ENCODE peak calls at places on chromosomes 13 and 19, in eight cellular contexts. One of them, this sample, is unnamed.
A peak's percentile ranks its signal among the peaks of the same experiment; 100 is the strongest.

GRCh38 chr13:74796126-74796643 is 662.0 kb upstream of the KLF12 start:
- DNase-seq in astrocyte of the spinal cord: no peak
- DNase-seq in heart right ventricle: no peak
- DNase-seq in tibial nerve: no peak
- DNase-seq in AG09309: no peak
- DNase-seq in RWPE1: no peak
- DNase-seq in pancreas: no peak
- DNase-seq in AG04449: no peak
- DNase-seq in this sample: no peak

GRCh38 chr13:107681611-107682010 is 533.7 kb downstream of the LIG4 start:
- DNase-seq in pancreas: no peak
- DNase-seq in astrocyte of the spinal cord: no peak
- DNase-seq in tibial nerve: no peak
- DNase-seq in RWPE1: no peak
- DNase-seq in heart right ventricle: no peak
- DNase-seq in AG09309: no peak
- DNase-seq in AG04449: no peak
- DNase-seq in this sample: no peak

GRCh38 chr19:15365264-15365663 is 14.3 kb downstream of the AKAP8 start:
- DNase-seq in AG04449: no peak
- DNase-seq in RWPE1: no peak
- DNase-seq in tibial nerve: no peak
- DNase-seq in heart right ventricle: no peak
- DNase-seq in pancreas: no peak
- DNase-seq in AG09309: no peak
- DNase-seq in astrocyte of the spinal cord: no peak
- DNase-seq in this sample: peak; percentile 20

GRCh38 chr13:113671066-113672001 is 4.3 kb downstream of the GRK1 start:
- DNase-seq in pancreas: no peak
- DNase-seq in heart right ventricle: no peak
- DNase-seq in tibial nerve: peak; percentile 8
- DNase-seq in AG09309: no peak
- DNase-seq in astrocyte of the spinal cord: no peak
- DNase-seq in AG04449: no peak
- DNase-seq in RWPE1: no peak
- DNase-seq in this sample: no peak

GRCh38 chr19:27776020-27776419 is 1436.9 kb downstream of the UQCRFS1 start:
- DNase-seq in tibial nerve: no peak
- DNase-seq in pancreas: no peak
- DNase-seq in AG09309: no peak
- DNase-seq in AG04449: no peak
- DNase-seq in astrocyte of the spinal cord: peak; percentile 15
- DNase-seq in RWPE1: no peak
- DNase-seq in heart right ventricle: no peak
- DNase-seq in this sample: no peak

GRCh38 chr13:36362914-36363313 is 16.7 kb upstream of the SPART start:
- DNase-seq in tibial nerve: no peak
- DNase-seq in AG04449: no peak
- DNase-seq in pancreas: no peak
- DNase-seq in AG09309: no peak
- DNase-seq in RWPE1: no peak
- DNase-seq in heart right ventricle: no peak
- DNase-seq in astrocyte of the spinal cord: no peak
- DNase-seq in this sample: no peak

GRCh38 chr13:112966776-112967175 is 2.2 kb upstream of the MCF2L start:
- DNase-seq in RWPE1: no peak
- DNase-seq in astrocyte of the spinal cord: no peak
- DNase-seq in AG09309: no peak
- DNase-seq in pancreas: no peak
- DNase-seq in heart right ventricle: no peak
- DNase-seq in AG04449: no peak
- DNase-seq in tibial nerve: no peak
- DNase-seq in this sample: no peak

GRCh38 chr13:113456116-113456702 is 2.9 kb upstream of the ADPRHL1 start:
- DNase-seq in pancreas: no peak
- DNase-seq in heart right ventricle: no peak
- DNase-seq in AG04449: no peak
- DNase-seq in tibial nerve: no peak
- DNase-seq in astrocyte of the spinal cord: no peak
- DNase-seq in AG09309: no peak
- DNase-seq in RWPE1: no peak
- DNase-seq in this sample: no peak

GRCh38 chr13:44474122-44474910 is 100.7 kb downstream of the SERP2 start:
- DNase-seq in pancreas: no peak
- DNase-seq in astrocyte of the spinal cord: peak; percentile 22
- DNase-seq in AG04449: no peak
- DNase-seq in tibial nerve: no peak
- DNase-seq in RWPE1: no peak
- DNase-seq in AG09309: no peak
- DNase-seq in heart right ventricle: no peak
- DNase-seq in this sample: no peak

GRCh38 chr13:24281188-24282008 is 28.0 kb upstream of the C1QTNF9 start:
- DNase-seq in AG04449: no peak
- DNase-seq in pancreas: no peak
- DNase-seq in astrocyte of the spinal cord: no peak
- DNase-seq in heart right ventricle: no peak
- DNase-seq in tibial nerve: no peak
- DNase-seq in AG09309: no peak
- DNase-seq in RWPE1: no peak
- DNase-seq in this sample: no peak

GRCh38 chr19:11798391-11799296 is at the start of gene ZNF491:
- DNase-seq in pancreas: peak; percentile 91
- DNase-seq in AG04449: peak; percentile 34
- DNase-seq in AG09309: peak; percentile 56
- DNase-seq in RWPE1: peak; percentile 97
- DNase-seq in heart right ventricle: peak; percentile 94
- DNase-seq in astrocyte of the spinal cord: peak; percentile 88
- DNase-seq in tibial nerve: peak; percentile 75
- DNase-seq in this sample: peak; percentile 97

GRCh38 chr13:20489185-20489820 is 36.4 kb downstream of the CRYL1 start:
- DNase-seq in AG09309: no peak
- DNase-seq in AG04449: no peak
- DNase-seq in astrocyte of the spinal cord: no peak
- DNase-seq in heart right ventricle: no peak
- DNase-seq in tibial nerve: no peak
- DNase-seq in pancreas: no peak
- DNase-seq in RWPE1: peak; percentile 41
- DNase-seq in this sample: peak; percentile 38

GRCh38 chr13:84574851-84575250 is 692.6 kb upstream of the SLITRK1 start:
- DNase-seq in RWPE1: peak; percentile 6
- DNase-seq in heart right ventricle: no peak
- DNase-seq in astrocyte of the spinal cord: peak; percentile 50
- DNase-seq in pancreas: no peak
- DNase-seq in tibial nerve: no peak
- DNase-seq in AG04449: peak; percentile 4
- DNase-seq in AG09309: peak; percentile 11
- DNase-seq in this sample: no peak

GRCh38 chr13:73767191-73767741 is 366.9 kb downstream of the KLF12 start:
- DNase-seq in pancreas: no peak
- DNase-seq in astrocyte of the spinal cord: peak; percentile 35
- DNase-seq in tibial nerve: no peak
- DNase-seq in AG04449: no peak
- DNase-seq in AG09309: no peak
- DNase-seq in heart right ventricle: no peak
- DNase-seq in RWPE1: no peak
- DNase-seq in this sample: no peak

GRCh38 chr13:80251403-80251802 is 89.5 kb downstream of the SPRY2 start:
- DNase-seq in pancreas: no peak
- DNase-seq in AG04449: no peak
- DNase-seq in heart right ventricle: peak; percentile 11
- DNase-seq in AG09309: no peak
- DNase-seq in astrocyte of the spinal cord: peak; percentile 60
- DNase-seq in tibial nerve: no peak
- DNase-seq in RWPE1: peak; percentile 5
- DNase-seq in this sample: no peak

GRCh38 chr13:50512602-50513527 is 330.6 kb downstream of the DLEU7 start:
- DNase-seq in RWPE1: no peak
- DNase-seq in heart right ventricle: peak; percentile 67
- DNase-seq in AG09309: no peak
- DNase-seq in AG04449: no peak
- DNase-seq in tibial nerve: peak; percentile 38
- DNase-seq in pancreas: no peak
- DNase-seq in astrocyte of the spinal cord: peak; percentile 73
- DNase-seq in this sample: peak; percentile 69

GRCh38 chr13:44407891-44408290 is 34.3 kb downstream of the SERP2 start:
- DNase-seq in pancreas: no peak
- DNase-seq in AG04449: no peak
- DNase-seq in astrocyte of the spinal cord: no peak
- DNase-seq in AG09309: no peak
- DNase-seq in RWPE1: peak; percentile 20
- DNase-seq in heart right ventricle: no peak
- DNase-seq in tibial nerve: no peak
- DNase-seq in this sample: no peak

GRCh38 chr19:11578342-11579142 is 1.1 kb upstream of the ACP5 start:
- DNase-seq in AG04449: no peak
- DNase-seq in RWPE1: no peak
- DNase-seq in tibial nerve: no peak
- DNase-seq in AG09309: no peak
- DNase-seq in astrocyte of the spinal cord: no peak
- DNase-seq in pancreas: peak; percentile 31
- DNase-seq in heart right ventricle: peak; percentile 54
- DNase-seq in this sample: peak; percentile 76

GRCh38 chr13:70932511-70932910 is 824.3 kb upstream of the KLHL1 start:
- DNase-seq in tibial nerve: no peak
- DNase-seq in AG04449: no peak
- DNase-seq in AG09309: no peak
- DNase-seq in astrocyte of the spinal cord: no peak
- DNase-seq in pancreas: no peak
- DNase-seq in RWPE1: no peak
- DNase-seq in heart right ventricle: no peak
- DNase-seq in this sample: no peak

GRCh38 chr13:36069881-36070366 is 61.3 kb downstream of the DCLK1 start:
- DNase-seq in pancreas: no peak
- DNase-seq in AG04449: no peak
- DNase-seq in heart right ventricle: no peak
- DNase-seq in tibial nerve: no peak
- DNase-seq in astrocyte of the spinal cord: no peak
- DNase-seq in AG09309: peak; percentile 34
- DNase-seq in RWPE1: no peak
- DNase-seq in this sample: no peak

GRCh38 chr19:29484876-29485275 is 40.9 kb upstream of the VSTM2B start:
- DNase-seq in pancreas: no peak
- DNase-seq in AG09309: no peak
- DNase-seq in astrocyte of the spinal cord: no peak
- DNase-seq in heart right ventricle: no peak
- DNase-seq in tibial nerve: no peak
- DNase-seq in RWPE1: no peak
- DNase-seq in AG04449: no peak
- DNase-seq in this sample: no peak

GRCh38 chr13:95480131-95480545 is 72.4 kb upstream of the CLDN10 start:
- DNase-seq in pancreas: no peak
- DNase-seq in AG09309: no peak
- DNase-seq in RWPE1: no peak
- DNase-seq in heart right ventricle: peak; percentile 5
- DNase-seq in astrocyte of the spinal cord: no peak
- DNase-seq in AG04449: no peak
- DNase-seq in tibial nerve: no peak
- DNase-seq in this sample: no peak

GRCh38 chr13:51935326-51936171 is 73.8 kb downstream of the CCDC70 start:
- DNase-seq in RWPE1: peak; percentile 20
- DNase-seq in tibial nerve: no peak
- DNase-seq in pancreas: no peak
- DNase-seq in astrocyte of the spinal cord: no peak
- DNase-seq in heart right ventricle: no peak
- DNase-seq in AG09309: no peak
- DNase-seq in AG04449: no peak
- DNase-seq in this sample: no peak

GRCh38 chr13:32267836-32268439 is 47.2 kb downstream of the ZAR1L start:
- DNase-seq in AG09309: no peak
- DNase-seq in AG04449: no peak
- DNase-seq in heart right ventricle: no peak
- DNase-seq in RWPE1: peak; percentile 55
- DNase-seq in astrocyte of the spinal cord: no peak
- DNase-seq in pancreas: peak; percentile 14
- DNase-seq in tibial nerve: no peak
- DNase-seq in this sample: peak; percentile 27

GRCh38 chr19:39710333-39710890 is 6.1 kb downstream of the LGALS14 start:
- DNase-seq in RWPE1: no peak
- DNase-seq in astrocyte of the spinal cord: no peak
- DNase-seq in tibial nerve: no peak
- DNase-seq in AG04449: no peak
- DNase-seq in pancreas: no peak
- DNase-seq in heart right ventricle: no peak
- DNase-seq in AG09309: no peak
- DNase-seq in this sample: no peak

DNA sequence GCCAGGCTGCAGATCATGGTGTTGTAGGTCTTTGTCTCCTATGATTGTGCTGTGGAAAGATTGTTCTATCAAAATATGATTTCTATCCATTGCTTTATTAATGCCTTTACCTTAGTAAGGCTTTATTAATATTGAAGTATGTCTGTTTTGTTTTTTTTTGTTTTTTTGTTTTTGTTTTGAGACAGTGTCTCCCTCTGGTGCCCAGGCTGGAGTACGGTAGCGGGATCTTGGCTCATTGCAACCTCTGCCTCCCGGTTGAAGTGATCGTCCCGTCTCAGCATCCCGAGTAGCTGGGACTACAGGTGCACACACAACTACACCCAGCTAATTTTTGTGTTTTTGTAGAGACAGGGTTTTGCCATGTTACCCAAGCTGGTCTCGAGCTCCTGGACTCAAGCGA is 7.7 kb downstream of the IRGC start:
- DNase-seq in tibial nerve: no peak
- DNase-seq in pancreas: no peak
- DNase-seq in AG09309: no peak
- DNase-seq in astrocyte of the spinal cord: no peak
- DNase-seq in RWPE1: no peak
- DNase-seq in heart right ventricle: no peak
- DNase-seq in AG04449: no peak
- DNase-seq in this sample: no peak
- TF ChIP-seq CTCF in tibial nerve: no peak
- TF ChIP-seq CTCF in pancreas: no peak
- TF ChIP-seq CTCF in AG09309: peak; percentile 44
- TF ChIP-seq CTCF in astrocyte of the spinal cord: peak; percentile 42
- TF ChIP-seq CTCF in RWPE1: no peak
- TF ChIP-seq CTCF in heart right ventricle: no peak
- TF ChIP-seq CTCF in AG04449: no peak
- TF ChIP-seq CTCF in this sample: no peak

GRCh38 chr19:45460807-45461347 is 6.9 kb upstream of the FOSB start:
- DNase-seq in heart right ventricle: no peak
- DNase-seq in astrocyte of the spinal cord: no peak
- DNase-seq in tibial nerve: no peak
- DNase-seq in AG09309: no peak
- DNase-seq in AG04449: no peak
- DNase-seq in RWPE1: no peak
- DNase-seq in pancreas: no peak
- DNase-seq in this sample: no peak
- TF ChIP-seq CTCF in heart right ventricle: no peak
- TF ChIP-seq CTCF in astrocyte of the spinal cord: no peak
- TF ChIP-seq CTCF in tibial nerve: no peak
- TF ChIP-seq CTCF in AG09309: no peak
- TF ChIP-seq CTCF in AG04449: no peak
- TF ChIP-seq CTCF in RWPE1: no peak
- TF ChIP-seq CTCF in pancreas: no peak
- TF ChIP-seq CTCF in this sample: no peak

GRCh38 chr13:110618167-110618566 is 2.8 kb downstream of the NAXD start:
- DNase-seq in tibial nerve: no peak
- DNase-seq in heart right ventricle: no peak
- DNase-seq in astrocyte of the spinal cord: no peak
- DNase-seq in pancreas: no peak
- DNase-seq in AG09309: no peak
- DNase-seq in AG04449: no peak
- DNase-seq in RWPE1: no peak
- DNase-seq in this sample: no peak
- TF ChIP-seq CTCF in tibial nerve: no peak
- TF ChIP-seq CTCF in heart right ventricle: no peak
- TF ChIP-seq CTCF in astrocyte of the spinal cord: no peak
- TF ChIP-seq CTCF in pancreas: no peak
- TF ChIP-seq CTCF in AG09309: no peak
- TF ChIP-seq CTCF in AG04449: peak; percentile 50
- TF ChIP-seq CTCF in RWPE1: no peak
- TF ChIP-seq CTCF in this sample: no peak

GRCh38 chr19:42279902-42280760 is 11.1 kb downstream of the CIC start:
- DNase-seq in tibial nerve: peak; percentile 90
- DNase-seq in RWPE1: peak; percentile 93
- DNase-seq in heart right ventricle: peak; percentile 94
- DNase-seq in AG09309: peak; percentile 43
- DNase-seq in AG04449: no peak
- DNase-seq in astrocyte of the spinal cord: peak; percentile 91
- DNase-seq in pancreas: peak; percentile 82
- DNase-seq in this sample: peak; percentile 95
- TF ChIP-seq CTCF in tibial nerve: peak; percentile 97
- TF ChIP-seq CTCF in RWPE1: peak; percentile 88
- TF ChIP-seq CTCF in heart right ventricle: peak; percentile 90
- TF ChIP-seq CTCF in AG09309: peak; percentile 78
- TF ChIP-seq CTCF in AG04449: peak; percentile 92
- TF ChIP-seq CTCF in astrocyte of the spinal cord: peak; percentile 85
- TF ChIP-seq CTCF in pancreas: peak; percentile 72
- TF ChIP-seq CTCF in this sample: peak; percentile 98

This sample was measured in GM20000.